ENCODE peak calls at places on chromosomes 13 and 19, in six cellular contexts. Z, P, L, A, W and J are unnamed samples.

GRCh38 chr13:91526543-91527033 is 128.2 kb downstream of the GPC5 start:
- DNase-seq in L (no peak), W (no peak), Z (no peak), P (no peak), A (no peak), J (no peak)

GRCh38 chr13:96710166-96710866 is 284.0 kb downstream of the OXGR1 start:
- DNase-seq in W (no peak), P (no peak), A (no peak), L (peak), Z (no peak), J (no peak)

GRCh38 chr19:35120492-35120891 is 4.9 kb downstream of the FXYD3 start:
- DNase-seq in L (peak), W (no peak), Z (no peak), A (peak), P (no peak), J (no peak)

GRCh38 chr13:28463481-28463880 is 31.4 kb downstream of the FLT1 start:
- DNase-seq in W (no peak), P (no peak), Z (no peak), L (no peak), A (no peak), J (no peak)

GRCh38 chr19:53813996-53814395 is 10.1 kb downstream of the NLRP12 start:
- DNase-seq in W (no peak), L (no peak), Z (no peak), A (peak), P (no peak), J (no peak)

GRCh38 chr19:17183858-17184271 is 31.3 kb upstream of the USE1 start:
- DNase-seq in P (no peak), Z (no peak), L (no peak), A (no peak), W (peak), J (no peak)

GRCh38 chr13:110885966-110886365 is 28.9 kb downstream of the ANKRD10 start:
- DNase-seq in L (no peak), W (no peak), P (no peak), Z (no peak), A (no peak), J (no peak)

GRCh38 chr13:96898855-96899254 is 95.4 kb downstream of the OXGR1 start:
- DNase-seq in P (no peak), L (no peak), Z (no peak), W (no peak), A (no peak), J (no peak)

GRCh38 chr19:5186293-5187050 is 154.1 kb downstream of the PTPRS start:
- DNase-seq in P (no peak), L (peak), A (peak), W (no peak), Z (no peak), J (no peak)

GRCh38 chr13:31134055-31134711 is 27.5 kb downstream of the HSPH1 start:
- DNase-seq in Z (no peak), P (no peak), L (no peak), A (no peak), W (no peak), J (no peak)